ENCODE peak calls at places on chromosomes 1 and 21, in eight cellular contexts. Z, W, O, Y, I, U, N and R are unnamed samples.

GRCh38 chr1:20366076-20366765 is 75.5 kb downstream of the VWA5B1 start:
- DNase-seq in W (peak; percentile 59), U (peak; percentile 39), O (no peak), Z (no peak), N (peak; percentile 67), Y (no peak), I (peak; percentile 57), R (no peak)

GRCh38 chr1:212488436-212489283 is 55.9 kb downstream of the NENF start:
- DNase-seq in Z (peak; percentile 69), Y (peak; percentile 82), O (peak; percentile 54), U (peak; percentile 33), I (no peak), N (no peak), W (peak; percentile 94), R (no peak)

GRCh38 chr1:155166006-155166372 is 7.1 kb downstream of the KRTCAP2 start:
- DNase-seq in Z (no peak), Y (no peak), I (peak; percentile 45), O (no peak), N (no peak), U (no peak), W (no peak), R (no peak)

GRCh38 chr1:152761609-152762213 is 3.9 kb downstream of the KPRP start:
- DNase-seq in W (no peak), I (no peak), Z (no peak), U (no peak), O (no peak), N (no peak), Y (no peak), R (no peak)

GRCh38 chr21:17003221-17003620 is 509.6 kb upstream of the CXADR start:
- DNase-seq in I (no peak), N (no peak), Y (no peak), O (no peak), U (no peak), W (no peak), Z (no peak), R (no peak)

GRCh38 chr1:240739139-240739538 is 127.2 kb upstream of the GREM2 start:
- DNase-seq in Z (no peak), Y (no peak), O (no peak), U (no peak), W (no peak), I (no peak), N (no peak), R (no peak)

GRCh38 chr1:222865718-222866117 is 50.9 kb downstream of the DISP1 start:
- DNase-seq in Z (no peak), Y (no peak), W (no peak), O (no peak), U (no peak), N (no peak), I (no peak), R (no peak)

GRCh38 chr1:199173356-199173755 is 534.5 kb downstream of the PTPRC start:
- DNase-seq in Y (no peak), Z (no peak), I (no peak), O (no peak), W (no peak), U (no peak), N (no peak), R (no peak)

GRCh38 chr1:53734650-53735211 is 4.2 kb downstream of the GLIS1 start:
- DNase-seq in O (no peak), I (no peak), N (no peak), W (no peak), Z (no peak), Y (no peak), U (no peak), R (no peak)

GRCh38 chr1:163186910-163187309 is 15.8 kb downstream of the RGS5 start:
- DNase-seq in Z (no peak), N (no peak), Y (no peak), O (no peak), U (no peak), I (no peak), W (no peak), R (no peak)

GRCh38 chr1:26317143-26317542 is 615 bp upstream of the CD52 start:
- DNase-seq in Y (no peak), U (no peak), Z (no peak), W (no peak), O (no peak), I (no peak), N (no peak), R (no peak)

GRCh38 chr1:26317612-26318337 is at the start of gene CD52:
- DNase-seq in N (no peak), O (no peak), Z (no peak), Y (no peak), U (no peak), I (peak; percentile 87), W (no peak), R (no peak)

GRCh38 chr1:26320896-26321295 is 3.1 kb downstream of the CD52 start:
- DNase-seq in I (no peak), Z (no peak), N (no peak), W (no peak), Y (no peak), O (no peak), U (no peak), R (no peak)

GRCh38 chr1:26315874-26316850 is 1.6 kb upstream of the CD52 start:
- DNase-seq in O (no peak), Y (no peak), W (no peak), Z (no peak), U (no peak), I (no peak), N (no peak), R (no peak)

GRCh38 chr1:26318338-26319064 is 743 bp downstream of the CD52 start:
- DNase-seq in I (peak; percentile 85), O (no peak), U (no peak), N (no peak), Y (no peak), W (peak; percentile 74), Z (no peak), R (no peak)
- TF ChIP-seq POLR2A in I (no peak), O (no peak), U (no peak), N (no peak), Y (no peak), W (no peak), Z (no peak), R (no peak)

GRCh38 chr1:37549341-37549740 is 4.8 kb downstream of the SNIP1 start:
- DNase-seq in I (no peak), Z (no peak), Y (no peak), N (no peak), W (no peak), U (no peak), O (no peak), R (no peak)

GRCh38 chr1:37540036-37540785 is 13.9 kb downstream of the SNIP1 start:
- DNase-seq in Z (no peak), U (no peak), W (no peak), O (no peak), Y (no peak), I (no peak), N (no peak), R (no peak)

GRCh38 chr1:37544530-37544929 is 9.6 kb downstream of the SNIP1 start:
- DNase-seq in W (no peak), Z (no peak), U (no peak), Y (no peak), I (no peak), O (no peak), N (no peak), R (no peak)
- TF ChIP-seq POLR2A in W (no peak), Z (no peak), U (no peak), Y (no peak), I (no peak), O (no peak), N (no peak), R (no peak)

DNA sequence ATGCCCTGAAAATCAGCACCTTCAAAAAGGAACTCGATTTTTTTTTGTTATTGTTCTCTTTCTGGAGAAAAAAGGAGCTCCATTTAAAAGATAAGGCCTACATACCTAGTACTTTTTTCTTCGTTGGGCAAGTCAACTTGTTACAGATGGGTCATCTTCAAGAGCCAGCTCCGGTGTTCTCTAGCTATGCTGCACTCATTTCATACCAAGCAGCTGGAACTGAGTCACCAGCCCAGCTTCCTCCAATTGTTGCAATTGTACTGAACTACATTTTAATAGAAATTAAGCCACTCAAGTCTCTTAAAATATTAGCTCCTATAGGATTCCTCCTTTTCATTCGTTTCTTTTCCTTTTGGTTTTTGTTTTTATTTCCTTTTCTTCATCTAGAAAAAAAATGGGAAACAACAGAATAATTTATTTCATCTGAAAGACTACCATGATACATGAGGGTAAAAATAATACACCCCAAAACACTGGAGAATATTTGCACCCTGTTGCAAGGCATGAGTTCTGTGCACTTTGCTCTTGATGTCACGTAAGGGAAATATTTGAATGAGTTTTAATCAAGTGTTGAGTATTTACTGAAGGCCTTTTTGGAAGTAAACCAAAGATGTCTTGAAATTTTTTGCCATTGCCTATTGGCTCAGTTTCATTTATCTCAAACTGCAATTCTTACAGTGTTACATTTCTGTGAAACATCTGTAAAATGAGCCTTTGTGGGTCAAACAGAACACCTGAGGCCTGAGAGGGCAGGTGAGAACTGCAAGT is 60.5 kb downstream of the CLIC4 start:
- DNase-seq in Y (no peak), I (no peak), N (no peak), Z (peak; percentile 16), W (no peak), O (no peak), U (peak; percentile 39), R (peak; percentile 29)
- TF ChIP-seq POLR2A in Y (no peak), I (no peak), N (no peak), Z (no peak), W (no peak), O (no peak), U (no peak), R (no peak)

GRCh38 chr21:34707876-34708325 is 39.1 kb downstream of the CLIC6 start:
- DNase-seq in Z (no peak), U (no peak), W (no peak), Y (no peak), N (no peak), O (no peak), I (no peak), R (no peak)
- TF ChIP-seq POLR2A in Z (no peak), U (no peak), W (no peak), Y (no peak), N (no peak), O (no peak), I (no peak), R (no peak)

GRCh38 chr1:182430263-182431068 is 19.5 kb upstream of the RGSL1 start:
- DNase-seq in Z (no peak), U (no peak), N (no peak), O (no peak), Y (no peak), W (no peak), I (no peak), R (no peak)

GRCh38 chr1:182431278-182431677 is 18.7 kb upstream of the RGSL1 start:
- DNase-seq in O (no peak), W (no peak), Z (no peak), Y (no peak), I (no peak), U (no peak), N (no peak), R (no peak)

GRCh38 chr1:182428043-182428442 is 21.9 kb upstream of the RGSL1 start:
- DNase-seq in Y (no peak), Z (no peak), O (no peak), U (no peak), I (no peak), N (no peak), W (no peak), R (no peak)

GRCh38 chr1:182426442-182427430 is 23.2 kb upstream of the RGSL1 start:
- DNase-seq in W (no peak), O (no peak), Y (no peak), Z (no peak), I (no peak), N (no peak), U (no peak), R (no peak)
- TF ChIP-seq POLR2A in W (no peak), O (no peak), Y (no peak), Z (no peak), I (no peak), N (no peak), U (no peak), R (no peak)

GRCh38 chr1:58781541-58782307 is 2.1 kb downstream of the JUN start:
- DNase-seq in O (no peak), N (peak; percentile 87), Y (peak; percentile 82), W (peak; percentile 90), U (peak; percentile 72), Z (peak; percentile 77), I (peak; percentile 89), R (no peak)
- TF ChIP-seq POLR2A in O (no peak), N (peak; percentile 34), Y (no peak), W (peak; percentile 17), U (peak; percentile 37), Z (no peak), I (no peak), R (no peak)